ENCODE peak calls at places on chromosomes 5 and 9, in five cellular contexts. H is ecto neural progenitor cell; J is fibroblast of mammary gland; E is neural crest cell; N is activated CD4-positive, alpha-beta T cell treated with anti-CD3 and anti-CD28 coated beads, Interleukin-2, amount 50 U/mL, for 48 hours. C is an unnamed sample.

GRCh38 chr9:114906922-114907571 is 23.3 kb downstream of the TNFSF8 start:
- DNase-seq in N (no peak), E (no peak), J (peak), H (peak), C (no peak)

GRCh38 chr5:148457183-148457620 is 73.4 kb downstream of the FBXO38 start:
- DNase-seq in N (no peak), J (no peak), E (no peak), H (no peak), C (peak)

GRCh38 chr9:95896580-95896979 is 21.1 kb downstream of the ERCC6L2 start:
- DNase-seq in N (no peak), H (no peak), J (no peak), E (no peak), C (no peak)

GRCh38 chr9:68739631-68740174 is 34.7 kb downstream of the PIP5K1B start:
- DNase-seq in N (no peak), E (no peak), H (no peak), J (no peak), C (no peak)

GRCh38 chr5:174491265-174491664 is 233.1 kb upstream of the MSX2 start:
- DNase-seq in H (no peak), E (no peak), N (no peak), J (no peak), C (no peak)

GRCh38 chr9:19232830-19233194 is 2.3 kb downstream of the DENND4C start:
- DNase-seq in J (peak), H (no peak), N (no peak), E (no peak), C (no peak)

GRCh38 chr5:112097768-112098167 is 321.3 kb downstream of the EPB41L4A start:
- DNase-seq in H (no peak), J (peak), E (no peak), N (no peak), C (no peak)

GRCh38 chr5:130963798-130964197 is 201.3 kb downstream of the HINT1 start:
- DNase-seq in N (no peak), E (no peak), J (no peak), H (no peak), C (no peak)

GRCh38 chr5:68178579-68178978 is 37.0 kb upstream of the PIK3R1 start:
- DNase-seq in H (no peak), E (no peak), J (peak), N (no peak), C (no peak)